ENCODE peak calls at places on chromosomes 7 and 10, in seven cellular contexts. X is GM12864; E is H7; W is nucleus accumbens; Z is frontal cortex; O is activated T-cell treated with anti-CD3 and anti-CD28 coated beads, Interleukin-2, amount 50 U/mL, for 72 hours; M is H54. R is an unnamed sample.

GRCh38 chr7:122638459-122638858 is 60.5 kb downstream of the RNF133 start:
- DNase-seq in X (no peak), E (no peak), W (no peak), Z (no peak), O (no peak), M (no peak), R (no peak)

GRCh38 chr7:90710466-90710850 is 114.3 kb downstream of the CDK14 start:
- DNase-seq in X (no peak), E (no peak), W (no peak), Z (no peak), O (no peak), M (no peak), R (no peak)

GRCh38 chr7:130758429-130759056 is 24.5 kb upstream of the KLF14 start:
- DNase-seq in X (peak; percentile 34), E (peak; percentile 12), W (no peak), Z (peak; percentile 25), O (no peak), M (no peak), R (no peak)

GRCh38 chr7:134710854-134711624 is 64.4 kb downstream of the BPGM start:
- DNase-seq in X (no peak), E (no peak), W (no peak), Z (no peak), O (peak; percentile 67), M (no peak), R (peak; percentile 85)

GRCh38 chr7:19405546-19405945 is 260.3 kb upstream of the FERD3L start:
- DNase-seq in X (no peak), E (no peak), W (no peak), Z (no peak), O (no peak), M (no peak), R (no peak)

GRCh38 chr10:50322075-50322474 is 70.8 kb upstream of the ASAH2 start:
- DNase-seq in X (no peak), E (no peak), W (no peak), Z (no peak), O (no peak), M (no peak), R (no peak)

GRCh38 chr7:107166702-107167426 is 1.9 kb upstream of the HBP1 start:
- DNase-seq in X (no peak), E (no peak), W (no peak), Z (no peak), O (no peak), M (no peak), R (no peak)

GRCh38 chr7:43954524-43955228 is 28.4 kb downstream of the UBE2D4 start:
- DNase-seq in X (no peak), E (peak; percentile 78), W (peak; percentile 18), Z (peak; percentile 59), O (peak; percentile 15), M (peak; percentile 66), R (peak; percentile 73)

GRCh38 chr7:2663121-2663886 is 24.7 kb upstream of the AMZ1 start:
- DNase-seq in X (no peak), E (no peak), W (no peak), Z (no peak), O (no peak), M (no peak), R (no peak)

GRCh38 chr7:74304550-74304949 is 15.3 kb downstream of the CLIP2 start:
- DNase-seq in X (no peak), E (no peak), W (no peak), Z (no peak), O (no peak), M (no peak), R (no peak)

GRCh38 chr7:50660040-50660829 is 95.0 kb upstream of the DDC start:
- DNase-seq in X (no peak), E (no peak), W (no peak), Z (no peak), O (peak; percentile 37), M (no peak), R (peak; percentile 81)

GRCh38 chr7:77327067-77327931 is 88.8 kb downstream of the GSAP start:
- DNase-seq in X (no peak), E (no peak), W (no peak), Z (no peak), O (no peak), M (no peak), R (no peak)

GRCh38 chr7:41134242-41134872 is 568.5 kb downstream of the INHBA start:
- DNase-seq in X (peak; percentile 49), E (no peak), W (no peak), Z (no peak), O (no peak), M (peak; percentile 50), R (no peak)

GRCh38 chr7:98559958-98560357 is 57.1 kb upstream of the NPTX2 start:
- DNase-seq in X (no peak), E (peak; percentile 60), W (no peak), Z (no peak), O (no peak), M (no peak), R (no peak)

GRCh38 chr7:69334706-69335105 is 263.6 kb upstream of the AUTS2 start:
- DNase-seq in X (no peak), E (no peak), W (no peak), Z (no peak), O (no peak), M (no peak), R (no peak)

GRCh38 chr10:63883861-63884260 is 362.7 kb downstream of the REEP3 start:
- DNase-seq in X (no peak), E (no peak), W (no peak), Z (no peak), O (no peak), M (no peak), R (no peak)

GRCh38 chr10:42962120-42962901 is 114.6 kb upstream of the RET start:
- DNase-seq in X (no peak), E (peak; percentile 20), W (no peak), Z (no peak), O (no peak), M (no peak), R (no peak)

GRCh38 chr10:92757720-92758119 is 68.0 kb downstream of the HHEX start:
- DNase-seq in X (no peak), E (no peak), W (no peak), Z (no peak), O (no peak), M (no peak), R (no peak)

GRCh38 chr7:18901351-18901750 is 216.1 kb downstream of the TWIST1 start:
- DNase-seq in X (no peak), E (no peak), W (no peak), Z (no peak), O (no peak), M (no peak), R (no peak)

GRCh38 chr7:157268540-157268939 is 68.3 kb upstream of the DNAJB6 start:
- DNase-seq in X (no peak), E (no peak), W (no peak), Z (no peak), O (no peak), M (no peak), R (no peak)

GRCh38 chr10:132722980-132723970 is 62.7 kb downstream of the NKX6-2 start:
- DNase-seq in X (no peak), E (peak; percentile 75), W (no peak), Z (no peak), O (no peak), M (no peak), R (no peak)

GRCh38 chr7:2313450-2314208 is 612 bp downstream of the SNX8 start:
- DNase-seq in X (no peak), E (no peak), W (no peak), Z (no peak), O (no peak), M (peak; percentile 67), R (no peak)

GRCh38 chr7:149873968-149874643 is at the start of gene ATP6V0E2:
- DNase-seq in X (no peak), E (no peak), W (no peak), Z (no peak), O (no peak), M (peak; percentile 100), R (no peak)

GRCh38 chr10:53997953-53998352 is 803.1 kb downstream of the PCDH15 start:
- DNase-seq in X (no peak), E (peak; percentile 5), W (no peak), Z (no peak), O (no peak), M (no peak), R (no peak)

GRCh38 chr7:5649658-5650057 is 131.8 kb downstream of the RNF216 start:
- DNase-seq in X (no peak), E (no peak), W (no peak), Z (no peak), O (no peak), M (no peak), R (no peak)

R was measured in activated CD4-positive, alpha-beta T cell treated with anti-CD3 and anti-CD28 coated beads, Interleukin-2, amount 10 ng/mL, durations not matched to agents 24 days and 14 days.